ENCODE peak calls at places on chromosome 11, in ten cellular contexts. O is H1; U is Caco-2; X is IMR-90; E is naive thymus-derived CD4-positive, alpha-beta T cell; J is adipocyte; D is thoracic aorta; F is right lobe of liver; G is heart left ventricle; P is HCT116. A is an unnamed sample. For H3K4me1, the result is how much of the 10 kb centered on the place peaks cover.

GRCh38 chr11:59262419-59262818 is 49.7 kb upstream of the MPEG1 start:
- DNase-seq in O (no peak), J (no peak), F (no peak), P (no peak), D (no peak), G (no peak), U (no peak), E (no peak), X (no peak), A (no peak)

GRCh38 chr11:83819936-83820549 is 533.9 kb upstream of the CCDC90B start:
- DNase-seq in E (peak), U (no peak), D (no peak), J (peak), X (peak), P (peak), F (no peak), O (no peak), G (no peak), A (peak)

GRCh38 chr11:10139656-10140055 is 154.4 kb downstream of the SBF2 start:
- DNase-seq in U (no peak), X (peak), G (no peak), D (no peak), F (no peak), P (no peak), E (no peak), J (peak), O (no peak), A (no peak)

GRCh38 chr11:47507868-47508594 is 44.9 kb downstream of the CELF1 start:
- DNase-seq in X (no peak), J (no peak), U (no peak), E (no peak), P (no peak), O (no peak), F (no peak), G (no peak), D (no peak), A (no peak)

GRCh38 chr11:44658451-44658850 is 68.3 kb upstream of the TSPAN18 start:
- DNase-seq in O (no peak), J (no peak), G (no peak), E (peak), U (no peak), D (no peak), F (no peak), P (no peak), X (peak), A (no peak)

GRCh38 chr11:17554487-17554886 is 7.4 kb downstream of the OTOG start:
- DNase-seq in D (no peak), E (no peak), U (peak), P (no peak), X (no peak), F (no peak), O (no peak), G (no peak), J (no peak), A (no peak)

GRCh38 chr11:78031629-78032028 is 8.6 kb upstream of the KCTD14 start:
- DNase-seq in P (no peak), J (no peak), E (no peak), O (no peak), D (no peak), G (no peak), F (no peak), U (no peak), X (no peak), A (no peak)

GRCh38 chr11:132078230-132078629 is 707.8 kb downstream of the NTM start:
- DNase-seq in P (no peak), E (no peak), F (no peak), O (no peak), U (no peak), J (no peak), G (no peak), X (no peak), D (no peak), A (no peak)

GRCh38 chr11:106369224-106369623 is 291.8 kb downstream of the AASDHPPT start:
- DNase-seq in J (peak), D (no peak), F (no peak), G (no peak), X (peak), P (no peak), U (no peak), E (no peak), O (no peak), A (no peak)

GRCh38 chr11:124470516-124471231 is 25.2 kb upstream of the OR8B8 start:
- DNase-seq in P (no peak), U (no peak), X (no peak), F (no peak), J (no peak), D (no peak), G (peak), O (no peak), E (no peak), A (no peak)

GRCh38 chr11:82733444-82734119 is at the start of gene FAM181B:
- DNase-seq in D (peak), P (no peak), O (peak), X (no peak), F (peak), U (peak), G (peak), J (peak), E (peak), A (peak)

GRCh38 chr11:69775163-69775755 is at the start of gene FGF4:
- DNase-seq in X (no peak), U (no peak), J (no peak), P (no peak), D (no peak), G (no peak), F (no peak), E (no peak), O (peak), A (no peak)

GRCh38 chr11:102666331-102666957 is 39.1 kb downstream of the MMP27 start:
- DNase-seq in G (no peak), U (peak), F (no peak), J (peak), X (peak), O (no peak), P (peak), D (no peak), E (peak), A (peak)

GRCh38 chr11:133836076-133836548 is 9.2 kb downstream of the SPATA19 start:
- DNase-seq in E (no peak), G (no peak), X (no peak), D (no peak), U (no peak), P (no peak), O (no peak), J (no peak), F (no peak), A (no peak)

GRCh38 chr11:118623291-118623655 is 15.9 kb downstream of the PHLDB1 start:
- DNase-seq in P (no peak), O (no peak), X (peak), D (no peak), U (no peak), E (no peak), F (no peak), J (peak), G (peak), A (no peak)
- H3K4me1 ChIP-seq in P (half or more), O (under half), X (under half), D (half or more), U (under half), E (under half), F (under half), J (half or more), G (half or more), A (under half)

GRCh38 chr11:35163209-35163608 is 24.2 kb downstream of the CD44 start:
- DNase-seq in J (peak), G (no peak), P (no peak), U (no peak), O (no peak), F (no peak), D (no peak), X (no peak), E (no peak), A (no peak)
- H3K4me1 ChIP-seq in J (half or more), G (under half), P (half or more), U (under half), O (under half), F (under half), D (half or more), X (half or more), E (half or more), A (under half)

GRCh38 chr11:34643846-34644245 is 23.0 kb downstream of the EHF start:
- DNase-seq in F (no peak), X (no peak), D (no peak), E (no peak), J (no peak), U (no peak), P (no peak), O (no peak), G (no peak), A (no peak)
- H3K4me1 ChIP-seq in F (under half), X (under half), D (under half), E (under half), J (under half), U (half or more), P (under half), O (under half), G (under half), A (under half)

GRCh38 chr11:20022363-20023081 is 137.8 kb downstream of the DBX1 start:
- DNase-seq in D (no peak), G (no peak), F (no peak), E (no peak), P (no peak), O (no peak), X (peak), J (peak), U (peak), A (no peak)
- H3K4me1 ChIP-seq in D (half or more), G (under half), F (under half), E (under half), P (under half), O (under half), X (under half), J (under half), U (half or more), A (under half)

GRCh38 chr11:119266063-119266462 is 50.9 kb downstream of the MCAM start:
- DNase-seq in D (no peak), P (no peak), U (no peak), G (no peak), J (no peak), O (no peak), X (no peak), E (no peak), F (no peak), A (no peak)
- H3K4me1 ChIP-seq in D (under half), P (under half), U (under half), G (under half), J (under half), O (under half), X (under half), E (under half), F (under half), A (under half)